ENCODE peak calls at places on chromosomes 4 and X, in nine cellular contexts. V is RWPE1, F is foreskin fibroblast, Z is suprapubic skin, M is AG04449, O is lung, Q is AG10803, N is progenitor cell of endocrine pancreas, W is Calu3. K is an unnamed sample.

GRCh38 chr4:18106620-18107019 is 85.1 kb upstream of the LCORL start:
- DNase-seq in V (no peak), F (no peak), Z (no peak), M (no peak), O (no peak), Q (no peak), N (no peak), W (peak; percentile 17), K (no peak)

GRCh38 chr4:180798016-180798574 is 1445.1 kb upstream of the TENM3 start:
- DNase-seq in V (no peak), F (no peak), Z (no peak), M (no peak), O (no peak), Q (no peak), N (no peak), W (no peak), K (no peak)

GRCh38 chr4:71476240-71476639 is 137.4 kb downstream of the SLC4A4 start:
- DNase-seq in V (no peak), F (no peak), Z (no peak), M (no peak), O (no peak), Q (no peak), N (no peak), W (no peak), K (no peak)

GRCh38 chr4:29908276-29908675 is 811.9 kb upstream of the PCDH7 start:
- DNase-seq in V (no peak), F (no peak), Z (no peak), M (no peak), O (no peak), Q (no peak), N (no peak), W (no peak), K (no peak)

GRCh38 chr4:87009095-87009648 is 74.4 kb downstream of the AFF1 start:
- DNase-seq in V (no peak), F (no peak), Z (no peak), M (no peak), O (no peak), Q (no peak), N (no peak), W (no peak), K (no peak)

GRCh38 chr4:185134176-185134869 is 8.7 kb upstream of the SLC25A4 start:
- DNase-seq in V (peak; percentile 49), F (peak; percentile 45), Z (no peak), M (no peak), O (no peak), Q (peak; percentile 54), N (no peak), W (peak; percentile 6), K (peak; percentile 51)

GRCh38 chr4:108833041-108833440 is 70.2 kb upstream of the ETNPPL start:
- DNase-seq in V (no peak), F (no peak), Z (no peak), M (no peak), O (no peak), Q (no peak), N (no peak), W (no peak), K (peak; percentile 59)

GRCh38 chr4:121472937-121473721 is 92.3 kb upstream of the QRFPR start:
- DNase-seq in V (no peak), F (no peak), Z (no peak), M (no peak), O (no peak), Q (no peak), N (no peak), W (no peak), K (no peak)

GRCh38 chr4:110631582-110632505 is 9.0 kb upstream of the PITX2 start:
- DNase-seq in V (peak; percentile 76), F (peak; percentile 86), Z (no peak), M (peak; percentile 46), O (peak; percentile 71), Q (peak; percentile 70), N (peak; percentile 74), W (peak; percentile 76), K (peak; percentile 80)

GRCh38 chr4:142922720-142923119 is 76.6 kb upstream of the INPP4B start:
- DNase-seq in V (no peak), F (no peak), Z (no peak), M (no peak), O (no peak), Q (no peak), N (no peak), W (no peak), K (no peak)

GRCh38 chrX:2764766-2765666 is 13.2 kb downstream of the XG start:
- DNase-seq in V (no peak), F (no peak), Z (no peak), M (no peak), O (no peak), Q (no peak), N (no peak), W (no peak), K (no peak)

GRCh38 chr4:108223313-108223712 is 54.6 kb upstream of the LEF1 start:
- DNase-seq in V (no peak), F (no peak), Z (no peak), M (no peak), O (no peak), Q (no peak), N (no peak), W (no peak), K (no peak)

GRCh38 chr4:8577046-8577445 is 3.1 kb upstream of the GPR78 start:
- DNase-seq in V (no peak), F (no peak), Z (peak; percentile 33), M (no peak), O (no peak), Q (no peak), N (no peak), W (no peak), K (no peak)

GRCh38 chrX:53445977-53446376 is 11.8 kb upstream of the HSD17B10 start:
- DNase-seq in V (no peak), F (no peak), Z (no peak), M (no peak), O (peak; percentile 32), Q (peak; percentile 15), N (no peak), W (peak; percentile 52), K (no peak)

GRCh38 chr4:123093247-123093646 is 170.8 kb upstream of the NUDT6 start:
- DNase-seq in V (no peak), F (no peak), Z (no peak), M (no peak), O (no peak), Q (no peak), N (no peak), W (no peak), K (no peak)

GRCh38 chr4:113738251-113738650 is 23.3 kb downstream of the CAMK2D start:
- DNase-seq in V (no peak), F (no peak), Z (no peak), M (peak; percentile 66), O (no peak), Q (peak; percentile 86), N (no peak), W (no peak), K (no peak)

GRCh38 chr4:91116861-91117260 is 989.7 kb downstream of the CCSER1 start:
- DNase-seq in V (peak; percentile 6), F (no peak), Z (no peak), M (no peak), O (no peak), Q (no peak), N (no peak), W (no peak), K (no peak)

GRCh38 chrX:11329016-11329415 is 35.8 kb downstream of the AMELX start:
- DNase-seq in V (peak; percentile 3), F (no peak), Z (no peak), M (no peak), O (no peak), Q (no peak), N (no peak), W (no peak), K (peak; percentile 8)

GRCh38 chr4:40227284-40227683 is 30.5 kb downstream of the RHOH start:
- DNase-seq in V (no peak), F (no peak), Z (no peak), M (no peak), O (no peak), Q (no peak), N (no peak), W (no peak), K (no peak)

GRCh38 chr4:70365479-70365878 is 4.9 kb downstream of the SMR3A start:
- DNase-seq in V (peak; percentile 53), F (no peak), Z (no peak), M (no peak), O (no peak), Q (no peak), N (no peak), W (peak; percentile 1), K (no peak)

GRCh38 chrX:133415276-133416105 is at the start of gene GPC4:
- DNase-seq in V (no peak), F (no peak), Z (peak; percentile 70), M (no peak), O (peak; percentile 67), Q (peak; percentile 24), N (peak; percentile 59), W (peak; percentile 82), K (no peak)

GRCh38 chr4:68906238-68907137 is 45.1 kb downstream of the UGT2A3 start:
- DNase-seq in V (no peak), F (no peak), Z (no peak), M (no peak), O (no peak), Q (no peak), N (peak; percentile 15), W (peak; percentile 25), K (no peak)

GRCh38 chrX:28595346-28595745 is 8.1 kb downstream of the IL1RAPL1 start:
- DNase-seq in V (no peak), F (no peak), Z (no peak), M (no peak), O (no peak), Q (no peak), N (no peak), W (no peak), K (no peak)

GRCh38 chrX:24259544-24260240 is 54.2 kb downstream of the SUPT20HL2 start:
- DNase-seq in V (peak; percentile 20), F (peak; percentile 57), Z (no peak), M (no peak), O (no peak), Q (peak; percentile 74), N (no peak), W (peak; percentile 43), K (peak; percentile 42)
- TF ChIP-seq CTCF in V (peak; percentile 48), F (peak; percentile 41), Z (no peak), M (peak; percentile 45), O (peak; percentile 25), Q (peak; percentile 73), N (peak; percentile 76), W (no peak), K (peak; percentile 77)

GRCh38 chrX:149948001-149948400 is 9.7 kb upstream of the EOLA2 start:
- DNase-seq in V (no peak), F (no peak), Z (no peak), M (no peak), O (no peak), Q (no peak), N (no peak), W (no peak), K (no peak)
- TF ChIP-seq CTCF in V (no peak), F (no peak), Z (no peak), M (no peak), O (no peak), Q (no peak), N (no peak), W (no peak), K (no peak)

GRCh38 chr4:177263818-177264217 is 45.9 kb upstream of the NEIL3 start:
- DNase-seq in V (no peak), F (no peak), Z (no peak), M (no peak), O (no peak), Q (no peak), N (no peak), W (no peak), K (no peak)
- TF ChIP-seq CTCF in V (no peak), F (no peak), Z (no peak), M (no peak), O (no peak), Q (no peak), N (no peak), W (no peak), K (no peak)

GRCh38 chr4:1207157-1207470 is 34.7 kb upstream of the SPON2 start:
- DNase-seq in V (no peak), F (no peak), Z (peak; percentile 65), M (no peak), O (no peak), Q (no peak), N (no peak), W (no peak), K (no peak)
- TF ChIP-seq CTCF in V (no peak), F (no peak), Z (no peak), M (no peak), O (no peak), Q (no peak), N (no peak), W (no peak), K (no peak)

K was measured in HFFc6.